ENCODE peak calls at places on chromosome 15, in seven cellular contexts. B is upper lobe of right lung; N is transverse colon; X is HepG2; A is tibial artery; L is fibroblast of lung; G is CD8-positive, alpha-beta memory T cell. T is an unnamed sample. For H3K9me3, H3K36me3 and H3K4me1, the result is how much of the 10 kb centered on the place peaks cover.

GRCh38 chr15:63296195-63296594 is 18.8 kb downstream of the APH1B start:
- DNase-seq in B (no peak), N (no peak), X (no peak), A (no peak), L (peak), G (no peak), T (no peak)

GRCh38 chr15:92333709-92334108 is 60.0 kb upstream of the ST8SIA2 start:
- DNase-seq in B (no peak), N (no peak), X (no peak), A (no peak), L (no peak), G (no peak), T (no peak)

GRCh38 chr15:58852347-58852746 is 81.1 kb downstream of the SLTM start:
- DNase-seq in B (no peak), N (no peak), X (peak), A (no peak), L (no peak), G (no peak), T (no peak)

GRCh38 chr15:77027111-77027696 is 32.3 kb downstream of the PSTPIP1 start:
- DNase-seq in B (peak), N (no peak), X (no peak), A (peak), L (no peak), G (no peak), T (peak)

GRCh38 chr15:101063891-101064794 is 145.0 kb downstream of the LRRK1 start:
- DNase-seq in B (peak), N (peak), X (peak), A (peak), L (peak), G (no peak), T (no peak)

GRCh38 chr15:76209523-76209922 is 101.7 kb downstream of the ETFA start:
- DNase-seq in B (no peak), N (no peak), X (no peak), A (no peak), L (no peak), G (no peak), T (peak)

GRCh38 chr15:73897441-73898261 is 24.3 kb downstream of the TBC1D21 start:
- DNase-seq in B (peak), N (peak), X (peak), A (peak), L (peak), G (peak), T (peak)

GRCh38 chr15:70778258-70779076 is 15.1 kb upstream of the UACA start:
- DNase-seq in B (no peak), N (no peak), X (no peak), A (no peak), L (peak), G (no peak), T (no peak)

GRCh38 chr15:68820205-68820588 is 498 bp downstream of the ANP32A start:
- DNase-seq in B (peak), N (peak), X (peak), A (peak), L (no peak), G (peak), T (peak)

GRCh38 chr15:53589526-53590057 is 169.9 kb downstream of the WDR72 start:
- DNase-seq in B (no peak), N (no peak), X (no peak), A (no peak), L (no peak), G (no peak), T (no peak)

GRCh38 chr15:60074181-60074885 is 70.2 kb downstream of the FOXB1 start:
- DNase-seq in B (no peak), N (peak), X (no peak), A (no peak), L (peak), G (no peak), T (no peak)

GRCh38 chr15:73991260-73991659 is 835 bp downstream of the STOML1 start:
- DNase-seq in B (peak), N (peak), X (no peak), A (peak), L (peak), G (no peak), T (peak)

GRCh38 chr15:90883526-90883931 is 775 bp upstream of the FES start:
- DNase-seq in B (peak), N (no peak), X (no peak), A (no peak), L (no peak), G (no peak), T (peak)

GRCh38 chr15:72168131-72168825 is 29.3 kb downstream of the GRAMD2A start:
- DNase-seq in B (peak), N (no peak), X (no peak), A (no peak), L (peak), G (no peak), T (no peak)

GRCh38 chr15:75454471-75455418 is 3.3 kb upstream of the SIN3A start:
- DNase-seq in B (peak), N (peak), X (no peak), A (no peak), L (peak), G (peak), T (peak)

GRCh38 chr15:61146643-61147230 is 82.4 kb downstream of the RORA start:
- DNase-seq in B (no peak), N (no peak), X (no peak), A (no peak), L (no peak), G (no peak), T (no peak)

GRCh38 chr15:45715528-45715927 is 80.7 kb downstream of the SQOR start:
- DNase-seq in B (no peak), N (no peak), X (no peak), A (no peak), L (no peak), G (no peak), T (no peak)

GRCh38 chr15:55742498-55742926 is 440 bp downstream of the PRTG start:
- DNase-seq in B (peak), N (peak), X (no peak), A (no peak), L (peak), G (no peak), T (peak)

GRCh38 chr15:62068071-62068786 is 1.5 kb downstream of the C2CD4A start:
- DNase-seq in B (peak), N (peak), X (peak), A (peak), L (peak), G (peak), T (peak)

GRCh38 chr15:57235865-57236264 is 140.4 kb upstream of the CGNL1 start:
- DNase-seq in B (no peak), N (no peak), X (no peak), A (no peak), L (peak), G (no peak), T (peak)

GRCh38 chr15:70488002-70488605 is 275.3 kb downstream of the UACA start:
- DNase-seq in B (peak), N (peak), X (peak), A (peak), L (peak), G (peak), T (peak)

GRCh38 chr15:32873292-32874114 is 155.7 kb downstream of the GREM1 start:
- DNase-seq in B (no peak), N (no peak), X (no peak), A (no peak), L (peak), G (no peak), T (no peak)

GRCh38 chr15:31340591-31340990 is 14.0 kb downstream of the KLF13 start:
- DNase-seq in B (peak), N (no peak), X (no peak), A (no peak), L (no peak), G (no peak), T (no peak)

GRCh38 chr15:42157981-42158765 is 1.7 kb upstream of the PLA2G4F start:
- DNase-seq in B (no peak), N (no peak), X (no peak), A (peak), L (peak), G (no peak), T (no peak)

GRCh38 chr15:60899322-60899966 is 329.7 kb downstream of the RORA start:
- DNase-seq in B (no peak), N (no peak), X (peak), A (no peak), L (no peak), G (no peak), T (no peak)

GRCh38 chr15:73681856-73682596 is 2.2 kb upstream of the CD276 start:
- DNase-seq in B (no peak), N (no peak), X (no peak), A (no peak), L (no peak), G (no peak), T (no peak)

GRCh38 chr15:68617001-68617400 is 38.2 kb downstream of the CORO2B start:
- DNase-seq in B (no peak), N (no peak), X (no peak), A (no peak), L (peak), G (no peak), T (no peak)

GRCh38 chr15:79088426-79089205 is 2.0 kb downstream of the RASGRF1 start:
- DNase-seq in B (peak), N (no peak), X (no peak), A (peak), L (no peak), G (no peak), T (no peak)

GRCh38 chr15:68347392-68347791 is 69.8 kb downstream of the FEM1B start:
- DNase-seq in B (no peak), N (no peak), X (no peak), A (no peak), L (peak), G (no peak), T (no peak)

DNA sequence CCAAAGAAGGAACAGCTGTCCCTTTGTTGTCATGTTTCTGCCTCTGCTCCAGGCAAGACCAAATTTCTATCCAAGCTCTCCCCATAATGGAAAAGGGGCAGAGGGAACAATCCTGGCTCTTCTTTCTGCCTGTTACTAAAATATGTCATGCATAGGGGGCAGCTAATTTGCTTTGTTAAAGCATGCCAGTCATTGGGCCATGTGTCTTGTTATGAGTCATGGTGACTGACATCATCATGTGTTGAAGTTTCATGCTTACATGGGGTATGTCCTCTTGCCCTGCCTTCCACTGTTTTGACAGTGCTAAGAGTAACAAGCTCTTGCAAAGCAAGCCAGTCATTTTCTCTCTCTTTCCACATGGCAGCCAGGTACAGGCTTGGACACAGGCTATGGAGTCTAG is 268.9 kb downstream of the GABRB3 start:
- DNase-seq in B (no peak), N (no peak), X (no peak), A (no peak), L (no peak), G (no peak), T (no peak)
- H3K9me3 ChIP-seq in B (under half), N (under half), X (half or more), A (under half), L (under half), G (under half), T (under half)

GRCh38 chr15:66709884-66710283 is 7.8 kb downstream of the SMAD6 start:
- DNase-seq in B (no peak), N (no peak), X (no peak), A (no peak), L (no peak), G (no peak), T (no peak)
- H3K36me3 ChIP-seq in B (under half), N (under half), X (under half), A (under half), L (under half), G (under half), T (under half)

DNA sequence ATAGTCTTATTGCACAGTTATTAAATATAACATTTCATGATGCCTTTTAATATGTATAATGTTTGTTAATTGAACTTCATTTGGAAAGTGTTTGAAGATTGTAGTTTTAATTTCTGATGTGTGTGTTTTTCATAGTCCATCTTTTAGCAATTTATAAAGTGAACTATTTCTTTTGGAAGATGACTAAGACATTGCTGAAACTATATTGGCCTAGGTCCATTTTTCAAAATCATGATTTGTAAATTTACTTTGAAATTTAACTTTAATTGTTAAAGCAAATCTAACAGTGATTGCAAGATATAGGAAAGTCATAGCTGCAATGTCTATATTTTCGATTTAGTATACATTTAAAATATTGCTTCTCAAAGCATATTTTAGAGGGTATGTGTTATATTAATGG is 30.8 kb downstream of the MCTP2 start:
- DNase-seq in B (no peak), N (no peak), X (no peak), A (no peak), L (no peak), G (no peak), T (no peak)
- H3K4me1 ChIP-seq in B (under half), N (under half), X (under half), A (under half), L (under half), G (under half), T (under half)

GRCh38 chr15:89095073-89095472 is 6.8 kb downstream of the ABHD2 start:
- DNase-seq in B (no peak), N (no peak), X (no peak), A (no peak), L (no peak), G (no peak), T (no peak)
- H3K9me3 ChIP-seq in B (under half), N (under half), X (under half), A (under half), L (under half), G (under half), T (under half)

GRCh38 chr15:66502491-66502890 is 2.2 kb downstream of the RPL4 start:
- DNase-seq in B (no peak), N (no peak), X (no peak), A (no peak), L (no peak), G (no peak), T (no peak)

GRCh38 chr15:66497502-66498455 is at the start of gene SNAPC5:
- DNase-seq in B (peak), N (peak), X (peak), A (peak), L (peak), G (peak), T (peak)

GRCh38 chr15:66496951-66497501 is 536 bp downstream of the SNAPC5 start:
- DNase-seq in B (no peak), N (peak), X (peak), A (no peak), L (no peak), G (no peak), T (no peak)

GRCh38 chr15:66494262-66494661 is 3.3 kb downstream of the SNAPC5 start:
- DNase-seq in B (no peak), N (no peak), X (no peak), A (no peak), L (no peak), G (no peak), T (peak)

DNA sequence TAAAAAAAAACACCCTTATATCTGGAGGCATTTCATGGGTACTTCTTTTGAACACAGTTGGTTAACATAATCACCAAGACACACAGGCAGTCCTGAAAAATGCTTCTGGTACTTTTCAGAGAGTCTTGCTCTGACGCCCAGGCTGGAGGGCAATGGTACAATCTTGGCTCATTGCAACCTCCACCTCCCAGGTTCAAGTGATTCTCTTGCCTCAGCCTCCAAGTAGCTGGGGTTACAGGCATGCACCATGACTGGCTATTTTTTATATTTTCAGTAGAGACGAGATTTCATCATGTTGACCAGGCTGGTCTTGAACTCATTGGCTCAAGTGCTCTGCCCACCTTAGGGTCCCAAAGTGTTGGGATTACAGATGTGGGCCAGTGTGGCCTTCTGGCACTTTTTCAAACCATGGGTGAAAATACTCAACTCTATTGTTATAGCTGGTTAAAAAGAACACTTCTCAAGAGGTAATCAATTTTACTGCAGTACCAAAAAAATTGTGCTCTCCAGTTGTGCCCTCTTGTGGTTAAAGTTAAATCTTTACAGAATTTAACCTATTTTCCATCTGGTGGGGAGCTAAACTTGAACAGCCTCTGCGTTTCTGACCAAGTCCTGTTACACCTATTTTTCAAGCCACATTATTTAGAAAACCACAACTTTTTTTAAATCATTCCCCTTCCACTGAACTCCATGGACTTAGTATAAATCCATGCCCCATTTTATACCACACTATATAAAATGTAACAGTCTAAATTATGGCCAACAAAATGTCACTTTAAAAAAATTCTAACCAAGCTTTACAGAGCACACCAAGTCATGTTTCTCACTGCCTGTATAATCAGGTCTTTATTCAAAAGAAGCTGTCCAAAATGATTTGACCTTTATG is 1.2 kb upstream of the SNAPC5 start:
- DNase-seq in B (no peak), N (no peak), X (peak), A (no peak), L (peak), G (no peak), T (peak)
- H3K36me3 ChIP-seq in B (half or more), N (under half), X (under half), A (half or more), L (under half), G (half or more), T (half or more)

DNA sequence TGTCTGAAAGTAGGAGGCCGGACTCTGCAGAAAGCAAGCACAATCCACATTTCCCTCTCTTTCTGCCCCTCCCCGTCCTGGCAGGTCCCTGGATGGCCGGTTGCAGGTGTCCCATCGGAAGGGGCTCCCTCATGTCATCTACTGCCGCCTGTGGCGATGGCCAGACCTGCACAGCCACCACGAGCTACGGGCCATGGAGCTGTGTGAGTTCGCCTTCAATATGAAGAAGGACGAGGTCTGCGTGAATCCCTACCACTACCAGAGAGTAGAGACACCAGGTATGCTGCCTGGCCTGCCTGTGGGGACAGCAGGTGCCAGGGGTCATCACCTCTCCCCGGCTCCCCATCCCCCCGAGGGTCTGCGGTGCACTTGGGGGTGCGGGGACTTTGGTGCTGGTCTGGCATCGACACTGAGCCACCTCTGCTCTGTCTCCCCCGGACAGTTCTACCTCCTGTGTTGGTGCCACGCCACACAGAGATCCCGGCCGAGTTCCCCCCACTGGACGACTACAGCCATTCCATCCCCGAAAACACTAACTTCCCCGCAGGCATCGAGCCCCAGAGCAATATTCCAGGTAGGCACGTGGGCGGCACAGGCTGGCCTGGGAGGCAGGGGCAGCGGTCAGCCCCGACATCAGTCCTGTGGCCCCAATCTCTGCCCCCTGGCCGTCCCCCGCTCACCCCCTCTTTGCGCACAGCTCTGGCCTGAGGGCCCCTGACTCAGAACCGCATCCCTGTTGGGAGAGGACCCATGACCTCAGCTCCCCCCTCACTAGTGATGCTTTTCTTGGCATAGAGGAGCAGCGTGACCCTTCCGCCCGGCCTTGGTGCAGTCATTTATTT is 89.4 kb downstream of the AAGAB start:
- DNase-seq in B (no peak), N (no peak), X (no peak), A (peak), L (peak), G (no peak), T (no peak)
- H3K4me1 ChIP-seq in B (under half), N (under half), X (under half), A (under half), L (half or more), G (under half), T (under half)